ENCODE peak calls at places on chromosomes 13 and 19, in four cellular contexts. B is IMR-90, Q is neuronal stem cell, S is trophoblast cell. E is an unnamed sample.

GRCh38 chr19:40210919-40211318 is 7.3 kb downstream of the TTC9B start:
- DNase-seq in B (no peak), Q (no peak), S (no peak), E (no peak)

GRCh38 chr19:45800009-45800553 is 7.4 kb upstream of the DMWD start:
- DNase-seq in B (peak; percentile 71), Q (no peak), S (no peak), E (peak; percentile 50)

GRCh38 chr19:10517760-10518443 is 655 bp upstream of the S1PR5 start:
- DNase-seq in B (peak; percentile 15), Q (no peak), S (peak; percentile 18), E (no peak)

GRCh38 chr19:13913352-13913751 is 7.4 kb downstream of the CC2D1A start:
- DNase-seq in B (no peak), Q (no peak), S (no peak), E (no peak)

GRCh38 chr13:79051472-79051871 is 354.6 kb downstream of the RBM26 start:
- DNase-seq in B (no peak), Q (no peak), S (no peak), E (no peak)

GRCh38 chr13:35741657-35742056 is 265.2 kb upstream of the MAB21L1 start:
- DNase-seq in B (no peak), Q (no peak), S (no peak), E (no peak)

GRCh38 chr13:49308104-49308875 is 60.6 kb downstream of the CDADC1 start:
- DNase-seq in B (peak; percentile 66), Q (no peak), S (peak; percentile 33), E (peak; percentile 39)

GRCh38 chr19:2796659-2797266 is 11.5 kb downstream of the THOP1 start:
- DNase-seq in B (no peak), Q (no peak), S (no peak), E (no peak)

GRCh38 chr13:23928985-23929384 is 31.7 kb upstream of the C1QTNF9B start:
- DNase-seq in B (peak; percentile 90), Q (no peak), S (peak; percentile 59), E (peak; percentile 92)

GRCh38 chr19:16142032-16142580 is 1.4 kb upstream of the HSH2D start:
- DNase-seq in B (no peak), Q (no peak), S (no peak), E (no peak)

GRCh38 chr13:97200081-97200942 is 21.8 kb upstream of the MBNL2 start:
- DNase-seq in B (peak; percentile 56), Q (no peak), S (peak; percentile 89), E (no peak)

GRCh38 chr13:29925457-29925856 is 75.0 kb upstream of the UBL3 start:
- DNase-seq in B (peak; percentile 78), Q (no peak), S (peak; percentile 46), E (peak; percentile 77)

GRCh38 chr13:33355470-33355869 is 69.9 kb upstream of the STARD13 start:
- DNase-seq in B (peak; percentile 55), Q (no peak), S (peak; percentile 23), E (no peak)

GRCh38 chr19:45999653-46000121 is 4.4 kb downstream of the CCDC61 start:
- DNase-seq in B (peak; percentile 43), Q (no peak), S (peak; percentile 60), E (no peak)

GRCh38 chr19:52662631-52663030 is 24.5 kb upstream of the ZNF83 start:
- DNase-seq in B (no peak), Q (no peak), S (peak; percentile 85), E (peak; percentile 10)

GRCh38 chr13:44170731-44171130 is 202.9 kb upstream of the SERP2 start:
- DNase-seq in B (no peak), Q (no peak), S (peak; percentile 91), E (no peak)

GRCh38 chr13:50531917-50532899 is 311.3 kb downstream of the DLEU7 start:
- DNase-seq in B (peak; percentile 62), Q (no peak), S (peak; percentile 34), E (no peak)

GRCh38 chr19:30848626-30849322 is 476.6 kb downstream of the ZNF536 start:
- DNase-seq in B (no peak), Q (no peak), S (no peak), E (no peak)

GRCh38 chr13:99123101-99124045 is 77.3 kb upstream of the UBAC2 start:
- DNase-seq in B (peak; percentile 19), Q (no peak), S (peak; percentile 92), E (peak; percentile 42)

GRCh38 chr13:73063166-73063565 is 4.4 kb downstream of the KLF5 start:
- DNase-seq in B (no peak), Q (no peak), S (peak; percentile 9), E (no peak)

GRCh38 chr13:43915451-43915850 is 35.7 kb downstream of the LACC1 start:
- DNase-seq in B (peak; percentile 62), Q (no peak), S (no peak), E (peak; percentile 67)

GRCh38 chr13:53032849-53033248 is 4.2 kb downstream of the OLFM4 start:
- DNase-seq in B (no peak), Q (no peak), S (no peak), E (no peak)

GRCh38 chr19:17092696-17093095 is 17.1 kb downstream of the MYO9B start:
- DNase-seq in B (no peak), Q (no peak), S (no peak), E (no peak)

GRCh38 chr13:80454245-80454644 is 113.3 kb upstream of the SPRY2 start:
- DNase-seq in B (peak; percentile 1), Q (no peak), S (peak; percentile 13), E (peak; percentile 65)

GRCh38 chr13:32811297-32811800 is 204.9 kb upstream of the KL start:
- DNase-seq in B (no peak), Q (no peak), S (no peak), E (no peak)

GRCh38 chr13:38582133-38582532 is 104.7 kb upstream of the FREM2 start:
- DNase-seq in B (peak; percentile 16), Q (peak; percentile 33), S (peak; percentile 72), E (peak; percentile 25)

GRCh38 chr13:38951525-38952313 is 38.9 kb downstream of the STOML3 start:
- DNase-seq in B (no peak), Q (no peak), S (no peak), E (no peak)

GRCh38 chr13:110394371-110394841 is 87.3 kb downstream of the COL4A2 start:
- DNase-seq in B (peak; percentile 94), Q (no peak), S (peak; percentile 76), E (peak; percentile 80)

GRCh38 chr13:41897126-41897525 is 63.8 kb downstream of the VWA8 start:
- DNase-seq in B (peak; percentile 24), Q (no peak), S (no peak), E (no peak)

GRCh38 chr13:106493569-106493968 is 41.9 kb downstream of the EFNB2 start:
- DNase-seq in B (no peak), Q (no peak), S (peak; percentile 14), E (no peak)

GRCh38 chr19:54121259-54121658 is 5.7 kb downstream of the PRPF31 start:
- DNase-seq in B (no peak), Q (no peak), S (no peak), E (no peak)

GRCh38 chr19:10113964-10114650 is 2.6 kb downstream of the P2RY11 start:
- DNase-seq in B (no peak), Q (no peak), S (no peak), E (no peak)

GRCh38 chr19:47247308-47247990 is 8.9 kb upstream of the CCDC9 start:
- DNase-seq in B (peak; percentile 75), Q (no peak), S (peak; percentile 96), E (peak; percentile 33)

GRCh38 chr19:409006-409514 is at the start of gene C2CD4C:
- DNase-seq in B (no peak), Q (no peak), S (peak; percentile 16), E (no peak)

GRCh38 chr13:98368019-98368418 is 190.9 kb upstream of the RNF113B start:
- DNase-seq in B (peak; percentile 84), Q (no peak), S (no peak), E (peak; percentile 83)

GRCh38 chr19:18771328-18772242 is 19.5 kb downstream of the COMP start:
- DNase-seq in B (no peak), Q (no peak), S (no peak), E (no peak)

GRCh38 chr13:41900918-41901317 is 60.0 kb downstream of the VWA8 start:
- DNase-seq in B (peak; percentile 20), Q (no peak), S (no peak), E (no peak)

DNA sequence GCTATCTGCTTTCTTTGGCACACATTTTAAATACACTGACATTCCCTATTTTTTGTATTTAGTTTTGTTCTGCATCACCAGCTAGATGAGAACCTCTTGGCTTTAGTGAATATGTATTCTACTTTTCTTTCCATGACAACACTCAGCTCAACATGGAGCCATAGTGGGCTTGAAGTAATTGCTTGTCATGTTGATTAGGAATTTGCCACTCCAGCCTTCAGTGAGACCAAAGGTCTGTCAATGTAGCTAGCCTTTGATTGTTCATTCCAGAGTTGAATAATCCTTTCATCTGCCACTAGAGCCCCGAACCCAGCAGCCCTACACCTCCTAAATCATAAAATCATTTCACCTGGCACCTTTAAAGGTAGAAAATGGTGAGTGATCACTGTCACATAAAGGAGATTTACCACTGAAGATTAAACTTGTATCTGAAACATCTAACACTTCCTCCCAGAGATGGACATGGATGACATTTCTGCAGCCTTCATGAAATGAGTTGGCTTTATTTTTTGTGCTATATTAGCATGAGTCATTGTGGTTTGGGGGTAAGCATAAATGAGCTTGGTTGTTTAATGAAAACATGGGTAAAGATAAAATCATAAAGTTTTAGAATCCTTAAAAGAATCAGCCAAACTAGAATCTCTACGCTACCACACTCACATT is 29.2 kb upstream of the GARRE1 start:
- DNase-seq in B (peak; percentile 70), Q (no peak), S (no peak), E (peak; percentile 61)
- H3K9ac ChIP-seq in B (no peak overlapping the region), Q (no peak overlapping the region), S (no peak overlapping the region), E (no peak overlapping the region)

DNA sequence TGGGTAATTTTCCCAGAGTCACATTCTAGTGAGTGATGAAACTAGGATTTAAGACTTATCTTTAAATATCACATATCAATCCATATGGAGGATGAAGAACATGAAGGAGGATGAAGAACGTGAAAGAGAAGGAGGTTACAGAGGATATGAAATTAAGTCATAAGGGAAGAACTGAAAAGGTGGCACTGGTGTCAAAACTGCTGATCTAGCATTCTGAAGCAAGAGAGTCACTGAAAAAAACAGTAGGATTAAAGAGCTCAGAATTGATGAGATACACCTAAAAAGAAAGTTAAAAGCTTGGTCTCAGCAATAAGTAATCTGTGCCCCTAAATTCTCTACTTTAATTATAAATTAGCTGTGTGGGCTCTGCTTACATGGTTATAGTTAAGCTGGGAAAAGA is 156.5 kb downstream of the KCTD12 start:
- DNase-seq in B (no peak), Q (no peak), S (no peak), E (no peak)
- H3K27ac ChIP-seq in B (no peak overlapping the region), Q (no peak overlapping the region), S (no peak overlapping the region), E (no peak overlapping the region)

GRCh38 chr13:81872581-81872980 is 1531.7 kb upstream of the SPRY2 start:
- DNase-seq in B (no peak), Q (peak; percentile 8), S (no peak), E (no peak)
- H3K4me2 ChIP-seq in B (no peak overlapping the region), Q (no peak overlapping the region), S (no peak overlapping the region), E (no peak overlapping the region)

GRCh38 chr19:35204799-35205732 is 23.5 kb downstream of the FAM187B start:
- DNase-seq in B (no peak), Q (no peak), S (no peak), E (no peak)
- H3K9ac ChIP-seq in B (no peak overlapping the region), Q (peak overlapping the region; percentile 53), S (no peak overlapping the region), E (no peak overlapping the region)

DNA sequence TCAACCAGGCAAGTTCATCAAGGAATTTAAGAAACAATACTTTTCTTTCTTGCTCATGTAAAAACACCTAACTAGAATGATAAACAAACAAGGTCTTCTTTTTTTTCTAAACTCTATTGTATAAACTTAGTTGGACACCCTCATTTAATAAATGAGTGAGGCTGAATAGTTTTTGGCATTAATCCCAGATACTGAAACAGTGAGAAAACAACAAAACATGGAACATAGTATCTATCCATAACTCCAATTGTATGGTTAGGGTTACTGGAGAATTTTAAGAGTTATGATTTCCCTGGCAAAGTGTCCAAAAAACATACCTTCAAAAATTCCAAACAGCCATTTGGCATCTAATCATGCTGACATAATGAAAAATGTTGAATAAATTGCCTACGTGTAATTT is 5.8 kb upstream of the POMP start:
- DNase-seq in B (no peak), Q (no peak), S (no peak), E (no peak)
- H3K27ac ChIP-seq in B (no peak overlapping the region), Q (no peak overlapping the region), S (no peak overlapping the region), E (no peak overlapping the region)